ENCODE peak calls at places on chromosomes 13 and 19, in four cellular contexts. B is iPS-NIHi11, Q is NCI-H1417, S is MCF 10A. R is an unnamed sample.
A peak's percentile ranks its signal among the peaks of the same experiment; 100 is the strongest.

GRCh38 chr13:110509478-110509926 is 52.0 kb downstream of the RAB20 start:
- DNase-seq in B (no peak), Q (no peak), S (no peak), R (peak; percentile 79)

GRCh38 chr13:91813255-91813654 is 414.8 kb downstream of the GPC5 start:
- DNase-seq in S (no peak), B (no peak), Q (no peak), R (peak; percentile 70)

GRCh38 chr13:49512578-49512977 is 16.8 kb downstream of the PHF11 start:
- DNase-seq in S (no peak), B (no peak), Q (no peak), R (no peak)

GRCh38 chr19:18611327-18612050 is 1.2 kb upstream of the TMEM59L start:
- DNase-seq in B (peak; percentile 81), S (no peak), Q (peak; percentile 35), R (no peak)

GRCh38 chr13:83453723-83454122 is 428.6 kb downstream of the SLITRK1 start:
- DNase-seq in S (no peak), B (no peak), Q (no peak), R (no peak)

GRCh38 chr19:2551864-2552185 is 75.9 kb downstream of the GADD45B start:
- DNase-seq in Q (no peak), B (no peak), S (no peak), R (no peak)

GRCh38 chr19:13718733-13719132 is 45.6 kb upstream of the MRI1 start:
- DNase-seq in B (peak; percentile 55), Q (peak; percentile 84), S (peak; percentile 52), R (peak; percentile 88)

GRCh38 chr19:4583961-4584669 is 24.6 kb upstream of the SEMA6B start:
- DNase-seq in B (peak; percentile 87), Q (peak; percentile 47), S (peak; percentile 44), R (peak; percentile 10)

GRCh38 chr13:112248406-112248760 is 127.8 kb upstream of the SPACA7 start:
- DNase-seq in S (no peak), B (no peak), Q (peak; percentile 46), R (no peak)

GRCh38 chr13:51370116-51370515 is 30.6 kb downstream of the SERPINE3 start:
- DNase-seq in Q (no peak), B (no peak), S (peak; percentile 69), R (no peak)

GRCh38 chr19:38183227-38183914 is 40.7 kb downstream of the DPF1 start:
- DNase-seq in Q (no peak), S (no peak), B (peak; percentile 97), R (no peak)

GRCh38 chr13:72782717-72783116 is 784 bp downstream of the PIBF1 start:
- DNase-seq in B (no peak), Q (peak; percentile 27), S (no peak), R (no peak)

GRCh38 chr13:27341616-27342015 is 71.0 kb downstream of the RASL11A start:
- DNase-seq in S (peak; percentile 69), B (no peak), Q (no peak), R (no peak)

GRCh38 chr19:36149673-36150406 is 2.4 kb downstream of the COX7A1 start:
- DNase-seq in Q (no peak), B (no peak), S (peak; percentile 94), R (peak; percentile 41)

GRCh38 chr13:83796364-83796763 is 85.9 kb downstream of the SLITRK1 start:
- DNase-seq in S (no peak), Q (no peak), B (no peak), R (peak; percentile 25)

GRCh38 chr13:103866041-103866440 is 799.8 kb upstream of the SLC10A2 start:
- DNase-seq in B (peak; percentile 10), Q (no peak), S (no peak), R (no peak)

GRCh38 chr19:28999733-29000433 is 213.1 kb downstream of the UQCRFS1 start:
- DNase-seq in B (no peak), S (no peak), Q (no peak), R (no peak)

GRCh38 chr19:38837656-38838121 is 6.1 kb upstream of the ECH1 start:
- DNase-seq in S (no peak), B (no peak), Q (no peak), R (no peak)

GRCh38 chr19:56405062-56405461 is 930 bp downstream of the ZNF583 start:
- DNase-seq in S (no peak), Q (no peak), B (no peak), R (no peak)

GRCh38 chr13:95643009-95643408 is 1.5 kb downstream of the DZIP1 start:
- DNase-seq in S (no peak), Q (no peak), B (no peak), R (no peak)

GRCh38 chr19:47005873-47006272 is 13.8 kb upstream of the NPAS1 start:
- DNase-seq in Q (no peak), B (peak; percentile 68), S (peak; percentile 27), R (no peak)

GRCh38 chr13:66864627-66865026 is 365.5 kb downstream of the PCDH9 start:
- DNase-seq in Q (no peak), B (no peak), S (no peak), R (no peak)

GRCh38 chr13:112333756-112334543 is 42.2 kb upstream of the SPACA7 start:
- DNase-seq in S (peak; percentile 49), Q (no peak), B (no peak), R (no peak)

GRCh38 chr19:50203281-50204080 is at the start of gene MYH14:
- DNase-seq in S (no peak), B (peak; percentile 98), Q (peak; percentile 30), R (peak; percentile 87)

GRCh38 chr19:54612428-54612827 is 17.9 kb upstream of the LILRB1 start:
- DNase-seq in B (no peak), S (no peak), Q (no peak), R (no peak)

R was measured in NCI-H345.